ENCODE peak calls at places on chromosomes 3 and 15, in four cellular contexts. L, E, Y and Z are unnamed samples.

GRCh38 chr15:21262851-21263400 is 177.4 kb downstream of the POTEB3 start:
- DNase-seq in Y (no peak), L (no peak), E (no peak), Z (no peak)

GRCh38 chr3:48411606-48412374 is 18.1 kb downstream of the PLXNB1 start:
- DNase-seq in L (no peak), Y (no peak), E (no peak), Z (no peak)

GRCh38 chr3:23324745-23325144 is 121.6 kb downstream of the UBE2E2 start:
- DNase-seq in L (no peak), E (peak), Y (no peak), Z (peak)

GRCh38 chr3:136197159-136197715 is 1.1 kb upstream of the MSL2 start:
- DNase-seq in Y (no peak), E (no peak), L (no peak), Z (no peak)

GRCh38 chr15:57334257-57334656 is 42.0 kb upstream of the CGNL1 start:
- DNase-seq in L (no peak), E (peak), Y (no peak), Z (no peak)

GRCh38 chr3:71708478-71709098 is 16.6 kb downstream of the EIF4E3 start:
- DNase-seq in E (no peak), Y (no peak), L (no peak), Z (no peak)

GRCh38 chr3:90036931-90037330 is 929.5 kb downstream of the EPHA3 start:
- DNase-seq in E (no peak), Y (no peak), L (no peak), Z (no peak)

GRCh38 chr15:31478781-31479221 is 152.2 kb downstream of the KLF13 start:
- DNase-seq in Y (no peak), L (no peak), E (no peak), Z (no peak)

GRCh38 chr15:67165653-67166260 is 88.7 kb downstream of the AAGAB start:
- DNase-seq in L (no peak), Y (peak), E (no peak), Z (no peak)

GRCh38 chr15:78668987-78669386 is 28.0 kb upstream of the CHRNB4 start:
- DNase-seq in L (no peak), E (no peak), Y (no peak), Z (no peak)

GRCh38 chr3:127959873-127960272 is 44.8 kb downstream of the KBTBD12 start:
- DNase-seq in L (no peak), E (peak), Y (peak), Z (no peak)

GRCh38 chr3:64319391-64319790 is 94.1 kb upstream of the PRICKLE2 start:
- DNase-seq in E (no peak), Y (no peak), L (no peak), Z (no peak)

GRCh38 chr3:107065094-107065861 is 312.0 kb upstream of the CCDC54 start:
- DNase-seq in Y (no peak), L (no peak), E (no peak), Z (no peak)

GRCh38 chr3:194745427-194746184 is 59.9 kb downstream of the FAM43A start:
- DNase-seq in Y (no peak), L (no peak), E (no peak), Z (no peak)

GRCh38 chr15:66570327-66570726 is 4.5 kb upstream of the LCTL start:
- DNase-seq in Y (no peak), L (no peak), E (no peak), Z (no peak)

GRCh38 chr15:49282366-49282765 is 112.3 kb downstream of the GALK2 start:
- DNase-seq in L (no peak), E (peak), Y (no peak), Z (no peak)

GRCh38 chr3:45182915-45183881 is 37.0 kb upstream of the CDCP1 start:
- DNase-seq in E (peak), L (peak), Y (peak), Z (no peak)
- H2AFZ ChIP-seq in E (peak), L (peak), Y (peak), Z (no peak)

GRCh38 chr3:183182732-183183610 is 20.4 kb upstream of the LAMP3 start:
- DNase-seq in L (no peak), Y (peak), E (no peak), Z (no peak)

GRCh38 chr3:183188895-183189462 is 26.4 kb upstream of the LAMP3 start:
- DNase-seq in E (no peak), L (peak), Y (peak), Z (no peak)

GRCh38 chr3:183189641-183190040 is 27.1 kb upstream of the LAMP3 start:
- DNase-seq in Y (no peak), L (no peak), E (no peak), Z (no peak)

GRCh38 chr3:183182073-183182472 is 19.5 kb upstream of the LAMP3 start:
- DNase-seq in E (no peak), L (no peak), Y (peak), Z (no peak)

GRCh38 chr3:183185696-183186095 is 23.2 kb upstream of the LAMP3 start:
- DNase-seq in E (peak), Y (no peak), L (no peak), Z (peak)
- TF ChIP-seq RAD21 in E (no peak), Y (no peak), L (no peak), Z (no peak)

DNA sequence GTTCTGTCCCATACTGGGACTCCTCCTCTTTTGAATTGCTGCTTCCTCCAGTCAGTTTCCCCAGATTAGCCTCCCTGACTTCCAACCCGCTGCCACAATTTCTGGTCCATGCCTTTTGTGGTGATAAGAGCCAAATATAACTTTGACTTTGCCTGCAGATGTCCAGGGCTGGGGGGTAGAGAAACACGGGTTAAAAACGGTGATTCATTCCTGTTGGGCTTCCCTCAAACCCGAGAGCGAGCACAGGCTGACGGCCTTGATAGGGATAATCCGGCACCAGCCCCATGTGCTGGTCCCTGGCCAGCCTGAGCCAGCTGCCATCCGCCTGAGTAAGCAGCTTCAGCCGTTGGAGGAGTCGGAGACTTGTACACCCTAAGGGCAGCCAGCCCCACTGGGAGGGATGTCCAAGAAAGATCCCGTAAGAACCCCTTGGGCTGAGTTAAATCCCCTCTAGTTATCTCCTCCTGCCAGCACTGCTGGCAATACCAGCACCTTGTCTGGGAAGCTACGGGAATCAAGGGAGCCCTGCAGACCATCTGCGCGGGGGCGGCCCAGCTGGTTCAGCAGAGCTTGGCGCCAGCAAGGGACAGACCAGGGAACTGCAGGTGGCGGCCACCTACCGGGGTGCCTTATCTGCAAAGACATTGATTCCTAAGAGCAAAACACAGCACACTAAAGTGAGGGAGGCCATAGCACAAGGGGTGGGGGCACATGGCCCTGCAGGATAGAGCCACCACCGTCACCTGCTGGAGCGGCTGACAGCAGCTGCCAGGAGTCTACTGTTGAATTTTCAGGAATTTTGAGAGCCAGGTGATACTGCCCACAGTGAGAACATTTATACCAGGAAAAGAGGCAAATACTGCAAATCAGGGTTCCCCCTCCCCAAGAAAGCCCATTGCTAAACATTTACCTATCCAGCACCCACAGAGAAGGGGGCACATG is 18.1 kb downstream of the CSPG4 start:
- DNase-seq in L (no peak), E (peak), Y (peak), Z (no peak)
- H2AFZ ChIP-seq in L (no peak), E (peak), Y (peak), Z (peak)

GRCh38 chr3:82587174-82587573 is 825.7 kb upstream of the GBE1 start:
- DNase-seq in Y (no peak), E (no peak), L (no peak), Z (no peak)
- TF ChIP-seq RAD21 in Y (no peak), E (no peak), L (no peak), Z (no peak)

GRCh38 chr3:69353492-69353891 is 32.4 kb downstream of the FRMD4B start:
- DNase-seq in L (no peak), Y (no peak), E (no peak), Z (no peak)

GRCh38 chr3:69357196-69357595 is 28.7 kb downstream of the FRMD4B start:
- DNase-seq in E (no peak), Y (no peak), L (no peak), Z (no peak)

GRCh38 chr3:69352305-69353087 is 33.4 kb downstream of the FRMD4B start:
- DNase-seq in L (no peak), Y (no peak), E (no peak), Z (no peak)

GRCh38 chr3:69353088-69353478 is 32.8 kb downstream of the FRMD4B start:
- DNase-seq in E (no peak), Y (no peak), L (no peak), Z (no peak)

GRCh38 chr3:69354948-69355347 is 30.9 kb downstream of the FRMD4B start:
- DNase-seq in E (no peak), Y (no peak), L (no peak), Z (no peak)
- H2AFZ ChIP-seq in E (no peak), Y (no peak), L (no peak), Z (no peak)

GRCh38 chr3:9035473-9035872 is 72.2 kb upstream of the RAD18 start:
- DNase-seq in Y (no peak), E (no peak), L (no peak), Z (no peak)

GRCh38 chr3:9037113-9037715 is 73.9 kb upstream of the RAD18 start:
- DNase-seq in L (no peak), Y (no peak), E (no peak), Z (no peak)

GRCh38 chr3:9032236-9032777 is 69.0 kb upstream of the RAD18 start:
- DNase-seq in E (no peak), L (no peak), Y (no peak), Z (no peak)

GRCh38 chr3:9036327-9037112 is 73.2 kb upstream of the RAD18 start:
- DNase-seq in Y (no peak), L (no peak), E (peak), Z (no peak)

DNA sequence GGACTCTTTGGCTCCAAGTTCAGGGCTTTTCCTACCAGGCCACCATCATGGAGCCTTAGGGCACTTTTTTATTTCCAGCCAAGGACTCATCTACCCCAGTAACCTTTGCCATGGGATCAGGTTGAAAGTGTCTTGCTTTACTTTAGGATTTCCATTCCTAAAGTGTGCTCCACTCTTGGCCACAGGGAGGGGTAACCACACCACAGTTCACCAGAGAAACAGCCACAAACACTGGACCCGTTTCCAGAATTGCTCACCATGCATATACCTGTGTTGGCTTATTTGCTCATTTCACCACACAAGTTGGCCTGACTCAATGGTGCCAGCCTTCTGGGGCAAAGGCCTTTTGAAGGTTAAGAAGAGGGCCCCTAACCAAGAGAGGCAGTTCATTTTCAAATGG is 70.6 kb upstream of the RAD18 start:
- DNase-seq in Y (no peak), E (no peak), L (no peak), Z (no peak)
- TF ChIP-seq RAD21 in Y (peak), E (no peak), L (no peak), Z (peak)

GRCh38 chr3:142244056-142244455 is 18.7 kb upstream of the GK5 start:
- DNase-seq in Y (no peak), E (no peak), L (no peak), Z (no peak)
- H2AFZ ChIP-seq in Y (no peak), E (no peak), L (no peak), Z (no peak)

DNA sequence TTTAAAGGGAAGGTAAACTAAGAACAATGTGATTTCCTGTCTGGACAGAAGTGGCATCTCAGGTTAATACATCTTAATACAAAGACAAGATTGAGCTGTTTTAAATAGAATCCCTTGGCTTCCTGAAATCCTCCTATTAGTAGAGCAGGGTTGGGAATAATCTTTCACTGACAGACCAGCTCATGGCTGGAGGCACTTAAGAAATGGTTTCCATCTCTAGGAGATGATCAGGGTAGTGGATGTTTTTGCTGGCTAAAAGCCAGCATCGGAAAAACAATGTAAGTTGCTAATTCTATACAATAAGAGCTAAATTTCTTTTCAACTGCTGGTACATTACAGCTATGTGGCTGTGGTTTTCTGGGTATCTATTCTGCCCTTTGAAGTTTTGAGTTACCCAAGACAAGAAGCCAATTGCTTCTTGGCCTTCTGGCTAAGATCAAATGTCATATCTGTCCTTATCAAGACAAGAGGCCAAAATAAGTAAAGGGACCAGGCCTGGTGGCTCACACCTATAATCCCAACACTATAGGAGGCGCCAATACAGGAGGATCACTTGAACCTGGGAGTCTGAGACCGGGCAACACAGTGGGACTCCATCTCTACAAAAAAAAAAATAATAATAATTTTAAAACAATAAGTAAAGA is 49.6 kb downstream of the SHQ1 start:
- DNase-seq in Y (no peak), L (no peak), E (peak), Z (no peak)
- TF ChIP-seq RAD21 in Y (no peak), L (no peak), E (no peak), Z (no peak)